ENCODE peak calls at places on chromosomes 13 and 19, in nine cellular contexts. One of them, this sample, is unnamed.

GRCh38 chr13:20231839-20232555 is at the start of gene GJB6:
- DNase-seq in endothelial cell: peak; percentile 25
- DNase-seq in stimulated activated CD4-positive, alpha-beta T cell treated with anti-CD3 and anti-CD28 coated beads, Interleukin-12 subunit alpha, Interleukin-12 subunit beta, amount 100 ng/mL, for 24 hours: no peak
- DNase-seq in heart right ventricle: no peak
- DNase-seq in activated CD4-positive, alpha-beta T cell treated with anti-CD3 and anti-CD28 coated beads for 1 hour: no peak
- DNase-seq in ovary: no peak
- DNase-seq in nephron progenitor cell: peak; percentile 67
- DNase-seq in amniotic epithelial cell: no peak
- DNase-seq in fibroblast of gingiva: no peak
- DNase-seq in this sample: no peak

GRCh38 chr19:22532388-22533310 is 101.5 kb upstream of the ZNF492 start:
- DNase-seq in endothelial cell: no peak
- DNase-seq in stimulated activated CD4-positive, alpha-beta T cell treated with anti-CD3 and anti-CD28 coated beads, Interleukin-12 subunit alpha, Interleukin-12 subunit beta, amount 100 ng/mL, for 24 hours: no peak
- DNase-seq in heart right ventricle: peak; percentile 65
- DNase-seq in activated CD4-positive, alpha-beta T cell treated with anti-CD3 and anti-CD28 coated beads for 1 hour: no peak
- DNase-seq in ovary: peak; percentile 99
- DNase-seq in nephron progenitor cell: no peak
- DNase-seq in amniotic epithelial cell: no peak
- DNase-seq in fibroblast of gingiva: no peak
- DNase-seq in this sample: no peak

GRCh38 chr13:80830431-80830830 is 489.5 kb upstream of the SPRY2 start:
- DNase-seq in endothelial cell: no peak
- DNase-seq in stimulated activated CD4-positive, alpha-beta T cell treated with anti-CD3 and anti-CD28 coated beads, Interleukin-12 subunit alpha, Interleukin-12 subunit beta, amount 100 ng/mL, for 24 hours: no peak
- DNase-seq in heart right ventricle: no peak
- DNase-seq in activated CD4-positive, alpha-beta T cell treated with anti-CD3 and anti-CD28 coated beads for 1 hour: no peak
- DNase-seq in ovary: no peak
- DNase-seq in nephron progenitor cell: no peak
- DNase-seq in amniotic epithelial cell: no peak
- DNase-seq in fibroblast of gingiva: no peak
- DNase-seq in this sample: no peak

GRCh38 chr19:38974599-38975213 is 836 bp downstream of the FBXO17 start:
- DNase-seq in endothelial cell: no peak
- DNase-seq in stimulated activated CD4-positive, alpha-beta T cell treated with anti-CD3 and anti-CD28 coated beads, Interleukin-12 subunit alpha, Interleukin-12 subunit beta, amount 100 ng/mL, for 24 hours: no peak
- DNase-seq in heart right ventricle: no peak
- DNase-seq in activated CD4-positive, alpha-beta T cell treated with anti-CD3 and anti-CD28 coated beads for 1 hour: no peak
- DNase-seq in ovary: no peak
- DNase-seq in nephron progenitor cell: no peak
- DNase-seq in amniotic epithelial cell: peak; percentile 63
- DNase-seq in fibroblast of gingiva: no peak
- DNase-seq in this sample: peak; percentile 30

GRCh38 chr19:16518483-16519229 is 22.5 kb downstream of the C19orf44 start:
- DNase-seq in endothelial cell: no peak
- DNase-seq in stimulated activated CD4-positive, alpha-beta T cell treated with anti-CD3 and anti-CD28 coated beads, Interleukin-12 subunit alpha, Interleukin-12 subunit beta, amount 100 ng/mL, for 24 hours: no peak
- DNase-seq in heart right ventricle: no peak
- DNase-seq in activated CD4-positive, alpha-beta T cell treated with anti-CD3 and anti-CD28 coated beads for 1 hour: no peak
- DNase-seq in ovary: no peak
- DNase-seq in nephron progenitor cell: no peak
- DNase-seq in amniotic epithelial cell: no peak
- DNase-seq in fibroblast of gingiva: no peak
- DNase-seq in this sample: no peak

GRCh38 chr13:32142956-32143375 is 111.4 kb downstream of the FRY start:
- DNase-seq in endothelial cell: peak; percentile 11
- DNase-seq in stimulated activated CD4-positive, alpha-beta T cell treated with anti-CD3 and anti-CD28 coated beads, Interleukin-12 subunit alpha, Interleukin-12 subunit beta, amount 100 ng/mL, for 24 hours: no peak
- DNase-seq in heart right ventricle: no peak
- DNase-seq in activated CD4-positive, alpha-beta T cell treated with anti-CD3 and anti-CD28 coated beads for 1 hour: no peak
- DNase-seq in ovary: no peak
- DNase-seq in nephron progenitor cell: no peak
- DNase-seq in amniotic epithelial cell: peak; percentile 87
- DNase-seq in fibroblast of gingiva: peak; percentile 78
- DNase-seq in this sample: peak; percentile 74

GRCh38 chr19:3333662-3334061 is 32.7 kb upstream of the NFIC start:
- DNase-seq in endothelial cell: no peak
- DNase-seq in stimulated activated CD4-positive, alpha-beta T cell treated with anti-CD3 and anti-CD28 coated beads, Interleukin-12 subunit alpha, Interleukin-12 subunit beta, amount 100 ng/mL, for 24 hours: no peak
- DNase-seq in heart right ventricle: no peak
- DNase-seq in activated CD4-positive, alpha-beta T cell treated with anti-CD3 and anti-CD28 coated beads for 1 hour: no peak
- DNase-seq in ovary: no peak
- DNase-seq in nephron progenitor cell: no peak
- DNase-seq in amniotic epithelial cell: no peak
- DNase-seq in fibroblast of gingiva: no peak
- DNase-seq in this sample: no peak

GRCh38 chr19:35134601-35135091 is at the start of gene LGI4:
- DNase-seq in endothelial cell: no peak
- DNase-seq in stimulated activated CD4-positive, alpha-beta T cell treated with anti-CD3 and anti-CD28 coated beads, Interleukin-12 subunit alpha, Interleukin-12 subunit beta, amount 100 ng/mL, for 24 hours: no peak
- DNase-seq in heart right ventricle: no peak
- DNase-seq in activated CD4-positive, alpha-beta T cell treated with anti-CD3 and anti-CD28 coated beads for 1 hour: no peak
- DNase-seq in ovary: no peak
- DNase-seq in nephron progenitor cell: peak; percentile 32
- DNase-seq in amniotic epithelial cell: peak; percentile 43
- DNase-seq in fibroblast of gingiva: no peak
- DNase-seq in this sample: no peak

GRCh38 chr13:73341748-73342147 is 282.9 kb downstream of the KLF5 start:
- DNase-seq in endothelial cell: no peak
- DNase-seq in stimulated activated CD4-positive, alpha-beta T cell treated with anti-CD3 and anti-CD28 coated beads, Interleukin-12 subunit alpha, Interleukin-12 subunit beta, amount 100 ng/mL, for 24 hours: no peak
- DNase-seq in heart right ventricle: no peak
- DNase-seq in activated CD4-positive, alpha-beta T cell treated with anti-CD3 and anti-CD28 coated beads for 1 hour: no peak
- DNase-seq in ovary: no peak
- DNase-seq in nephron progenitor cell: peak; percentile 3
- DNase-seq in amniotic epithelial cell: peak; percentile 75
- DNase-seq in fibroblast of gingiva: peak; percentile 6
- DNase-seq in this sample: peak; percentile 29

GRCh38 chr19:38034153-38034835 is 127.3 kb downstream of the SIPA1L3 start:
- DNase-seq in endothelial cell: no peak
- DNase-seq in stimulated activated CD4-positive, alpha-beta T cell treated with anti-CD3 and anti-CD28 coated beads, Interleukin-12 subunit alpha, Interleukin-12 subunit beta, amount 100 ng/mL, for 24 hours: no peak
- DNase-seq in heart right ventricle: no peak
- DNase-seq in activated CD4-positive, alpha-beta T cell treated with anti-CD3 and anti-CD28 coated beads for 1 hour: no peak
- DNase-seq in ovary: no peak
- DNase-seq in nephron progenitor cell: no peak
- DNase-seq in amniotic epithelial cell: no peak
- DNase-seq in fibroblast of gingiva: no peak
- DNase-seq in this sample: peak; percentile 34

GRCh38 chr19:6682607-6683128 is 12.7 kb upstream of the TNFSF14 start:
- DNase-seq in endothelial cell: no peak
- DNase-seq in stimulated activated CD4-positive, alpha-beta T cell treated with anti-CD3 and anti-CD28 coated beads, Interleukin-12 subunit alpha, Interleukin-12 subunit beta, amount 100 ng/mL, for 24 hours: no peak
- DNase-seq in heart right ventricle: no peak
- DNase-seq in activated CD4-positive, alpha-beta T cell treated with anti-CD3 and anti-CD28 coated beads for 1 hour: no peak
- DNase-seq in ovary: no peak
- DNase-seq in nephron progenitor cell: no peak
- DNase-seq in amniotic epithelial cell: no peak
- DNase-seq in fibroblast of gingiva: no peak
- DNase-seq in this sample: no peak

GRCh38 chr19:49939721-49940481 is 10.6 kb upstream of the NUP62 start:
- DNase-seq in endothelial cell: no peak
- DNase-seq in stimulated activated CD4-positive, alpha-beta T cell treated with anti-CD3 and anti-CD28 coated beads, Interleukin-12 subunit alpha, Interleukin-12 subunit beta, amount 100 ng/mL, for 24 hours: no peak
- DNase-seq in heart right ventricle: no peak
- DNase-seq in activated CD4-positive, alpha-beta T cell treated with anti-CD3 and anti-CD28 coated beads for 1 hour: no peak
- DNase-seq in ovary: no peak
- DNase-seq in nephron progenitor cell: no peak
- DNase-seq in amniotic epithelial cell: no peak
- DNase-seq in fibroblast of gingiva: no peak
- DNase-seq in this sample: no peak

GRCh38 chr13:76512676-76513277 is 373.4 kb downstream of the KCTD12 start:
- DNase-seq in endothelial cell: no peak
- DNase-seq in stimulated activated CD4-positive, alpha-beta T cell treated with anti-CD3 and anti-CD28 coated beads, Interleukin-12 subunit alpha, Interleukin-12 subunit beta, amount 100 ng/mL, for 24 hours: no peak
- DNase-seq in heart right ventricle: no peak
- DNase-seq in activated CD4-positive, alpha-beta T cell treated with anti-CD3 and anti-CD28 coated beads for 1 hour: no peak
- DNase-seq in ovary: no peak
- DNase-seq in nephron progenitor cell: no peak
- DNase-seq in amniotic epithelial cell: peak; percentile 91
- DNase-seq in fibroblast of gingiva: peak; percentile 88
- DNase-seq in this sample: peak; percentile 86

GRCh38 chr13:24272452-24273161 is 36.8 kb upstream of the C1QTNF9 start:
- DNase-seq in endothelial cell: no peak
- DNase-seq in stimulated activated CD4-positive, alpha-beta T cell treated with anti-CD3 and anti-CD28 coated beads, Interleukin-12 subunit alpha, Interleukin-12 subunit beta, amount 100 ng/mL, for 24 hours: no peak
- DNase-seq in heart right ventricle: peak; percentile 18
- DNase-seq in activated CD4-positive, alpha-beta T cell treated with anti-CD3 and anti-CD28 coated beads for 1 hour: no peak
- DNase-seq in ovary: peak; percentile 44
- DNase-seq in nephron progenitor cell: no peak
- DNase-seq in amniotic epithelial cell: peak; percentile 54
- DNase-seq in fibroblast of gingiva: no peak
- DNase-seq in this sample: no peak

GRCh38 chr13:99281811-99282263 is 23.7 kb upstream of the GPR18 start:
- DNase-seq in endothelial cell: no peak
- DNase-seq in stimulated activated CD4-positive, alpha-beta T cell treated with anti-CD3 and anti-CD28 coated beads, Interleukin-12 subunit alpha, Interleukin-12 subunit beta, amount 100 ng/mL, for 24 hours: no peak
- DNase-seq in heart right ventricle: peak; percentile 50
- DNase-seq in activated CD4-positive, alpha-beta T cell treated with anti-CD3 and anti-CD28 coated beads for 1 hour: no peak
- DNase-seq in ovary: no peak
- DNase-seq in nephron progenitor cell: no peak
- DNase-seq in amniotic epithelial cell: peak; percentile 13
- DNase-seq in fibroblast of gingiva: peak; percentile 80
- DNase-seq in this sample: no peak

GRCh38 chr19:35669566-35669965 is 3.2 kb downstream of the UPK1A start:
- DNase-seq in endothelial cell: no peak
- DNase-seq in stimulated activated CD4-positive, alpha-beta T cell treated with anti-CD3 and anti-CD28 coated beads, Interleukin-12 subunit alpha, Interleukin-12 subunit beta, amount 100 ng/mL, for 24 hours: no peak
- DNase-seq in heart right ventricle: no peak
- DNase-seq in activated CD4-positive, alpha-beta T cell treated with anti-CD3 and anti-CD28 coated beads for 1 hour: no peak
- DNase-seq in ovary: no peak
- DNase-seq in nephron progenitor cell: no peak
- DNase-seq in amniotic epithelial cell: no peak
- DNase-seq in fibroblast of gingiva: no peak
- DNase-seq in this sample: no peak

GRCh38 chr13:22735381-22735995 is 445.3 kb upstream of the SGCG start:
- DNase-seq in endothelial cell: no peak
- DNase-seq in stimulated activated CD4-positive, alpha-beta T cell treated with anti-CD3 and anti-CD28 coated beads, Interleukin-12 subunit alpha, Interleukin-12 subunit beta, amount 100 ng/mL, for 24 hours: no peak
- DNase-seq in heart right ventricle: no peak
- DNase-seq in activated CD4-positive, alpha-beta T cell treated with anti-CD3 and anti-CD28 coated beads for 1 hour: no peak
- DNase-seq in ovary: no peak
- DNase-seq in nephron progenitor cell: no peak
- DNase-seq in amniotic epithelial cell: peak; percentile 59
- DNase-seq in fibroblast of gingiva: no peak
- DNase-seq in this sample: no peak

GRCh38 chr13:110716235-110716505 is 2.7 kb downstream of the ING1 start:
- DNase-seq in endothelial cell: no peak
- DNase-seq in stimulated activated CD4-positive, alpha-beta T cell treated with anti-CD3 and anti-CD28 coated beads, Interleukin-12 subunit alpha, Interleukin-12 subunit beta, amount 100 ng/mL, for 24 hours: no peak
- DNase-seq in heart right ventricle: peak; percentile 37
- DNase-seq in activated CD4-positive, alpha-beta T cell treated with anti-CD3 and anti-CD28 coated beads for 1 hour: no peak
- DNase-seq in ovary: peak; percentile 37
- DNase-seq in nephron progenitor cell: no peak
- DNase-seq in amniotic epithelial cell: no peak
- DNase-seq in fibroblast of gingiva: peak; percentile 40
- DNase-seq in this sample: peak; percentile 19

GRCh38 chr19:3573162-3573857 is 566 bp downstream of the HMG20B start:
- DNase-seq in endothelial cell: no peak
- DNase-seq in stimulated activated CD4-positive, alpha-beta T cell treated with anti-CD3 and anti-CD28 coated beads, Interleukin-12 subunit alpha, Interleukin-12 subunit beta, amount 100 ng/mL, for 24 hours: no peak
- DNase-seq in heart right ventricle: peak; percentile 43
- DNase-seq in activated CD4-positive, alpha-beta T cell treated with anti-CD3 and anti-CD28 coated beads for 1 hour: no peak
- DNase-seq in ovary: no peak
- DNase-seq in nephron progenitor cell: peak; percentile 54
- DNase-seq in amniotic epithelial cell: no peak
- DNase-seq in fibroblast of gingiva: no peak
- DNase-seq in this sample: no peak

GRCh38 chr13:70874646-70875045 is 766.4 kb upstream of the KLHL1 start:
- DNase-seq in endothelial cell: no peak
- DNase-seq in stimulated activated CD4-positive, alpha-beta T cell treated with anti-CD3 and anti-CD28 coated beads, Interleukin-12 subunit alpha, Interleukin-12 subunit beta, amount 100 ng/mL, for 24 hours: no peak
- DNase-seq in heart right ventricle: no peak
- DNase-seq in activated CD4-positive, alpha-beta T cell treated with anti-CD3 and anti-CD28 coated beads for 1 hour: no peak
- DNase-seq in ovary: no peak
- DNase-seq in nephron progenitor cell: no peak
- DNase-seq in amniotic epithelial cell: no peak
- DNase-seq in fibroblast of gingiva: no peak
- DNase-seq in this sample: peak; percentile 0

GRCh38 chr13:93339550-93339949 is 112.9 kb downstream of the GPC6 start:
- DNase-seq in endothelial cell: no peak
- DNase-seq in stimulated activated CD4-positive, alpha-beta T cell treated with anti-CD3 and anti-CD28 coated beads, Interleukin-12 subunit alpha, Interleukin-12 subunit beta, amount 100 ng/mL, for 24 hours: no peak
- DNase-seq in heart right ventricle: no peak
- DNase-seq in activated CD4-positive, alpha-beta T cell treated with anti-CD3 and anti-CD28 coated beads for 1 hour: no peak
- DNase-seq in ovary: no peak
- DNase-seq in nephron progenitor cell: no peak
- DNase-seq in amniotic epithelial cell: no peak
- DNase-seq in fibroblast of gingiva: no peak
- DNase-seq in this sample: no peak

GRCh38 chr19:13050274-13050673 is 52.4 kb downstream of the LYL1 start:
- DNase-seq in endothelial cell: no peak
- DNase-seq in stimulated activated CD4-positive, alpha-beta T cell treated with anti-CD3 and anti-CD28 coated beads, Interleukin-12 subunit alpha, Interleukin-12 subunit beta, amount 100 ng/mL, for 24 hours: no peak
- DNase-seq in heart right ventricle: no peak
- DNase-seq in activated CD4-positive, alpha-beta T cell treated with anti-CD3 and anti-CD28 coated beads for 1 hour: no peak
- DNase-seq in ovary: no peak
- DNase-seq in nephron progenitor cell: no peak
- DNase-seq in amniotic epithelial cell: no peak
- DNase-seq in fibroblast of gingiva: no peak
- DNase-seq in this sample: no peak

GRCh38 chr19:44050740-44051653 is 839 bp upstream of the ZNF223 start:
- DNase-seq in endothelial cell: no peak
- DNase-seq in stimulated activated CD4-positive, alpha-beta T cell treated with anti-CD3 and anti-CD28 coated beads, Interleukin-12 subunit alpha, Interleukin-12 subunit beta, amount 100 ng/mL, for 24 hours: no peak
- DNase-seq in heart right ventricle: no peak
- DNase-seq in activated CD4-positive, alpha-beta T cell treated with anti-CD3 and anti-CD28 coated beads for 1 hour: no peak
- DNase-seq in ovary: no peak
- DNase-seq in nephron progenitor cell: no peak
- DNase-seq in amniotic epithelial cell: peak; percentile 2
- DNase-seq in fibroblast of gingiva: no peak
- DNase-seq in this sample: peak; percentile 8

GRCh38 chr19:53958168-53958571 is 4.6 kb upstream of the CACNG8 start:
- DNase-seq in endothelial cell: no peak
- DNase-seq in stimulated activated CD4-positive, alpha-beta T cell treated with anti-CD3 and anti-CD28 coated beads, Interleukin-12 subunit alpha, Interleukin-12 subunit beta, amount 100 ng/mL, for 24 hours: no peak
- DNase-seq in heart right ventricle: no peak
- DNase-seq in activated CD4-positive, alpha-beta T cell treated with anti-CD3 and anti-CD28 coated beads for 1 hour: no peak
- DNase-seq in ovary: no peak
- DNase-seq in nephron progenitor cell: peak; percentile 50
- DNase-seq in amniotic epithelial cell: no peak
- DNase-seq in fibroblast of gingiva: no peak
- DNase-seq in this sample: peak; percentile 44

GRCh38 chr13:44903596-44903995 is 85.7 kb downstream of the NUFIP1 start:
- DNase-seq in endothelial cell: no peak
- DNase-seq in stimulated activated CD4-positive, alpha-beta T cell treated with anti-CD3 and anti-CD28 coated beads, Interleukin-12 subunit alpha, Interleukin-12 subunit beta, amount 100 ng/mL, for 24 hours: no peak
- DNase-seq in heart right ventricle: peak; percentile 81
- DNase-seq in activated CD4-positive, alpha-beta T cell treated with anti-CD3 and anti-CD28 coated beads for 1 hour: no peak
- DNase-seq in ovary: peak; percentile 79
- DNase-seq in nephron progenitor cell: no peak
- DNase-seq in amniotic epithelial cell: peak; percentile 90
- DNase-seq in fibroblast of gingiva: peak; percentile 98
- DNase-seq in this sample: peak; percentile 97

GRCh38 chr13:109673477-109673876 is 112.9 kb downstream of the IRS2 start:
- DNase-seq in endothelial cell: no peak
- DNase-seq in stimulated activated CD4-positive, alpha-beta T cell treated with anti-CD3 and anti-CD28 coated beads, Interleukin-12 subunit alpha, Interleukin-12 subunit beta, amount 100 ng/mL, for 24 hours: no peak
- DNase-seq in heart right ventricle: no peak
- DNase-seq in activated CD4-positive, alpha-beta T cell treated with anti-CD3 and anti-CD28 coated beads for 1 hour: no peak
- DNase-seq in ovary: no peak
- DNase-seq in nephron progenitor cell: no peak
- DNase-seq in amniotic epithelial cell: no peak
- DNase-seq in fibroblast of gingiva: peak; percentile 49
- DNase-seq in this sample: no peak

GRCh38 chr13:108963846-108964600 is 334.6 kb downstream of the MYO16 start:
- DNase-seq in endothelial cell: no peak
- DNase-seq in stimulated activated CD4-positive, alpha-beta T cell treated with anti-CD3 and anti-CD28 coated beads, Interleukin-12 subunit alpha, Interleukin-12 subunit beta, amount 100 ng/mL, for 24 hours: no peak
- DNase-seq in heart right ventricle: no peak
- DNase-seq in activated CD4-positive, alpha-beta T cell treated with anti-CD3 and anti-CD28 coated beads for 1 hour: no peak
- DNase-seq in ovary: no peak
- DNase-seq in nephron progenitor cell: no peak
- DNase-seq in amniotic epithelial cell: peak; percentile 95
- DNase-seq in fibroblast of gingiva: peak; percentile 10
- DNase-seq in this sample: peak; percentile 38

GRCh38 chr19:37867831-37868230 is 38.6 kb downstream of the WDR87 start:
- DNase-seq in endothelial cell: no peak
- DNase-seq in stimulated activated CD4-positive, alpha-beta T cell treated with anti-CD3 and anti-CD28 coated beads, Interleukin-12 subunit alpha, Interleukin-12 subunit beta, amount 100 ng/mL, for 24 hours: no peak
- DNase-seq in heart right ventricle: no peak
- DNase-seq in activated CD4-positive, alpha-beta T cell treated with anti-CD3 and anti-CD28 coated beads for 1 hour: no peak
- DNase-seq in ovary: no peak
- DNase-seq in nephron progenitor cell: no peak
- DNase-seq in amniotic epithelial cell: peak; percentile 66
- DNase-seq in fibroblast of gingiva: peak; percentile 44
- DNase-seq in this sample: peak; percentile 34

GRCh38 chr19:35149463-35149862 is 5.1 kb upstream of the FXYD5 start:
- DNase-seq in endothelial cell: no peak
- DNase-seq in stimulated activated CD4-positive, alpha-beta T cell treated with anti-CD3 and anti-CD28 coated beads, Interleukin-12 subunit alpha, Interleukin-12 subunit beta, amount 100 ng/mL, for 24 hours: no peak
- DNase-seq in heart right ventricle: no peak
- DNase-seq in activated CD4-positive, alpha-beta T cell treated with anti-CD3 and anti-CD28 coated beads for 1 hour: no peak
- DNase-seq in ovary: no peak
- DNase-seq in nephron progenitor cell: no peak
- DNase-seq in amniotic epithelial cell: no peak
- DNase-seq in fibroblast of gingiva: no peak
- DNase-seq in this sample: no peak

GRCh38 chr13:73228546-73228945 is 169.7 kb downstream of the KLF5 start:
- DNase-seq in endothelial cell: no peak
- DNase-seq in stimulated activated CD4-positive, alpha-beta T cell treated with anti-CD3 and anti-CD28 coated beads, Interleukin-12 subunit alpha, Interleukin-12 subunit beta, amount 100 ng/mL, for 24 hours: no peak
- DNase-seq in heart right ventricle: no peak
- DNase-seq in activated CD4-positive, alpha-beta T cell treated with anti-CD3 and anti-CD28 coated beads for 1 hour: no peak
- DNase-seq in ovary: no peak
- DNase-seq in nephron progenitor cell: no peak
- DNase-seq in amniotic epithelial cell: peak; percentile 14
- DNase-seq in fibroblast of gingiva: no peak
- DNase-seq in this sample: peak; percentile 18

GRCh38 chr13:90938848-90939247 is 408.6 kb upstream of the MIR17HG start:
- DNase-seq in endothelial cell: no peak
- DNase-seq in stimulated activated CD4-positive, alpha-beta T cell treated with anti-CD3 and anti-CD28 coated beads, Interleukin-12 subunit alpha, Interleukin-12 subunit beta, amount 100 ng/mL, for 24 hours: no peak
- DNase-seq in heart right ventricle: no peak
- DNase-seq in activated CD4-positive, alpha-beta T cell treated with anti-CD3 and anti-CD28 coated beads for 1 hour: no peak
- DNase-seq in ovary: no peak
- DNase-seq in nephron progenitor cell: no peak
- DNase-seq in amniotic epithelial cell: no peak
- DNase-seq in fibroblast of gingiva: no peak
- DNase-seq in this sample: no peak